ENCODE peak calls at places on chromosome 1, in nine cellular contexts. Q is adrenal gland; M is naive thymus-derived CD4-positive, alpha-beta T cell; C is Karpas-422; F is NCI-H1417; I is fibroblast of mammary gland; H is stimulated activated CD8-positive, alpha-beta memory T cell treated with anti-CD3 and anti-CD28 coated beads, Interleukin-4, amount 100 ng/mL, for 24 hours; Z is heart right ventricle; J is T follicular helper cell. L is an unnamed sample.
A peak's percentile ranks its signal among the peaks of the same experiment; 100 is the strongest.

GRCh38 chr1:161351482-161351881 is 16.2 kb downstream of the CFAP126 start:
- DNase-seq in Q (no peak), M (no peak), C (no peak), F (no peak), I (peak; percentile 8), H (no peak), Z (no peak), J (no peak), L (no peak)

GRCh38 chr1:205998457-205999241 is 4.5 kb downstream of the RAB7B start:
- DNase-seq in Q (peak; percentile 27), M (no peak), C (no peak), F (peak; percentile 32), I (no peak), H (no peak), Z (peak; percentile 38), J (no peak), L (no peak)

GRCh38 chr1:176880954-176881595 is 283.4 kb downstream of the ASTN1 start:
- DNase-seq in Q (peak; percentile 83), M (no peak), C (peak; percentile 80), F (peak; percentile 81), I (peak; percentile 75), H (peak; percentile 2), Z (peak; percentile 60), J (peak; percentile 9), L (peak; percentile 61)

GRCh38 chr1:172601046-172601630 is 57.8 kb upstream of the FASLG start:
- DNase-seq in Q (no peak), M (no peak), C (no peak), F (peak; percentile 73), I (no peak), H (no peak), Z (no peak), J (no peak), L (no peak)

GRCh38 chr1:203173566-203173965 is 2.1 kb downstream of the MYBPH start:
- DNase-seq in Q (no peak), M (no peak), C (peak; percentile 98), F (peak; percentile 60), I (no peak), H (no peak), Z (no peak), J (no peak), L (no peak)

GRCh38 chr1:44112486-44112885 is 6.1 kb upstream of the KLF17 start:
- DNase-seq in Q (peak; percentile 63), M (no peak), C (no peak), F (no peak), I (peak; percentile 62), H (no peak), Z (no peak), J (no peak), L (peak; percentile 39)

GRCh38 chr1:153536618-153537375 is 1.0 kb upstream of the S100A6 start:
- DNase-seq in Q (no peak), M (no peak), C (no peak), F (peak; percentile 52), I (no peak), H (no peak), Z (no peak), J (no peak), L (no peak)

GRCh38 chr1:212377644-212378043 is 37.0 kb downstream of the PACC1 start:
- DNase-seq in Q (no peak), M (no peak), C (no peak), F (no peak), I (no peak), H (no peak), Z (no peak), J (no peak), L (no peak)

GRCh38 chr1:229022595-229023350 is 248.1 kb upstream of the RAB4A start:
- DNase-seq in Q (no peak), M (no peak), C (no peak), F (no peak), I (no peak), H (no peak), Z (no peak), J (no peak), L (no peak)

GRCh38 chr1:63190171-63190570 is 132.2 kb upstream of the FOXD3 start:
- DNase-seq in Q (no peak), M (no peak), C (no peak), F (peak; percentile 56), I (no peak), H (no peak), Z (no peak), J (no peak), L (no peak)